ENCODE peak calls at places on chromosomes 4 and X, in nine cellular contexts. O is ovary, J is tibial nerve, U is endothelial cell, A is endodermal cell, K is mucosa of descending colon, X is esophagus squamous epithelium, S is SK-N-SH, L is adrenal gland. Z is an unnamed sample.

GRCh38 chrX:8657883-8658282 is 74.1 kb downstream of the ANOS1 start:
- DNase-seq in O (no peak), J (no peak), U (no peak), A (no peak), K (no peak), X (no peak), S (no peak), L (no peak), Z (no peak)

GRCh38 chr4:115562506-115562905 is 449.1 kb upstream of the NDST4 start:
- DNase-seq in O (no peak), J (no peak), U (no peak), A (peak), K (no peak), X (no peak), S (no peak), L (no peak), Z (no peak)

GRCh38 chr4:101187837-101188236 is 159.5 kb downstream of the PPP3CA start:
- DNase-seq in O (no peak), J (no peak), U (no peak), A (no peak), K (no peak), X (no peak), S (no peak), L (no peak), Z (no peak)

GRCh38 chr4:123340381-123340701 is 56.3 kb upstream of the SPRY1 start:
- DNase-seq in O (no peak), J (no peak), U (no peak), A (no peak), K (no peak), X (no peak), S (no peak), L (no peak), Z (no peak)

GRCh38 chr4:13054410-13054970 is 429.6 kb downstream of the RAB28 start:
- DNase-seq in O (no peak), J (no peak), U (no peak), A (no peak), K (no peak), X (no peak), S (no peak), L (no peak), Z (no peak)

GRCh38 chr4:1178300-1179088 is 6.1 kb upstream of the SPON2 start:
- DNase-seq in O (no peak), J (no peak), U (no peak), A (no peak), K (no peak), X (no peak), S (no peak), L (no peak), Z (no peak)

GRCh38 chr4:122836941-122837340 is 10.3 kb downstream of the FGF2 start:
- DNase-seq in O (no peak), J (no peak), U (no peak), A (no peak), K (no peak), X (no peak), S (no peak), L (no peak), Z (no peak)

GRCh38 chr4:133929540-133929939 is 272.0 kb downstream of the PABPC4L start:
- DNase-seq in O (no peak), J (no peak), U (no peak), A (no peak), K (no peak), X (no peak), S (no peak), L (no peak), Z (no peak)

GRCh38 chrX:120310861-120311631 is at the start of gene TMEM255A:
- DNase-seq in O (peak), J (no peak), U (no peak), A (peak), K (no peak), X (no peak), S (peak), L (no peak), Z (no peak)

GRCh38 chr4:173301518-173302201 is 32.5 kb downstream of the HMGB2 start:
- DNase-seq in O (no peak), J (no peak), U (no peak), A (no peak), K (peak), X (no peak), S (peak), L (no peak), Z (no peak)

GRCh38 chr4:87038837-87039715 is 104.3 kb downstream of the AFF1 start:
- DNase-seq in O (no peak), J (no peak), U (no peak), A (peak), K (no peak), X (no peak), S (peak), L (peak), Z (no peak)

GRCh38 chr4:144862221-144862620 is 216.3 kb downstream of the HHIP start:
- DNase-seq in O (no peak), J (no peak), U (no peak), A (no peak), K (no peak), X (no peak), S (no peak), L (no peak), Z (no peak)

GRCh38 chrX:35289952-35290351 is 347.4 kb downstream of the FAM47B start:
- DNase-seq in O (no peak), J (no peak), U (no peak), A (no peak), K (no peak), X (no peak), S (no peak), L (no peak), Z (no peak)

GRCh38 chr4:42302348-42302747 is 94.9 kb upstream of the SHISA3 start:
- DNase-seq in O (no peak), J (no peak), U (peak), A (peak), K (peak), X (no peak), S (peak), L (peak), Z (peak)

GRCh38 chr4:14749910-14750309 is 252.4 kb upstream of the CPEB2 start:
- DNase-seq in O (no peak), J (no peak), U (no peak), A (peak), K (peak), X (no peak), S (peak), L (no peak), Z (peak)
- TF ChIP-seq CTCF in O (no peak), J (no peak), U (no peak), A (peak), K (no peak), X (peak), S (peak), L (peak), Z (peak)

GRCh38 chr4:80360102-80360501 is 24.6 kb downstream of the CFAP299 start:
- DNase-seq in O (no peak), J (no peak), U (no peak), A (no peak), K (no peak), X (no peak), S (no peak), L (no peak), Z (no peak)

GRCh38 chr4:80360900-80361299 is 25.4 kb downstream of the CFAP299 start:
- DNase-seq in O (no peak), J (no peak), U (no peak), A (no peak), K (no peak), X (no peak), S (no peak), L (no peak), Z (no peak)

GRCh38 chr4:80365928-80366327 is 30.4 kb downstream of the CFAP299 start:
- DNase-seq in O (peak), J (no peak), U (peak), A (peak), K (peak), X (no peak), S (peak), L (no peak), Z (peak)

GRCh38 chr4:80362578-80363181 is 27.1 kb downstream of the CFAP299 start:
- DNase-seq in O (peak), J (no peak), U (peak), A (peak), K (peak), X (no peak), S (peak), L (no peak), Z (peak)

GRCh38 chr4:80361329-80361900 is 25.9 kb downstream of the CFAP299 start:
- DNase-seq in O (no peak), J (no peak), U (no peak), A (no peak), K (no peak), X (no peak), S (peak), L (no peak), Z (no peak)
- TF ChIP-seq CTCF in O (no peak), J (peak), U (peak), A (peak), K (no peak), X (peak), S (peak), L (peak), Z (peak)

GRCh38 chr4:38896940-38897339 is 29.3 kb downstream of the FAM114A1 start:
- DNase-seq in O (no peak), J (no peak), U (no peak), A (no peak), K (no peak), X (no peak), S (no peak), L (no peak), Z (no peak)

GRCh38 chr4:38891051-38891738 is 23.6 kb downstream of the FAM114A1 start:
- DNase-seq in O (no peak), J (no peak), U (no peak), A (no peak), K (no peak), X (no peak), S (no peak), L (no peak), Z (no peak)

GRCh38 chr4:38889143-38889542 is 21.5 kb downstream of the FAM114A1 start:
- DNase-seq in O (no peak), J (no peak), U (no peak), A (no peak), K (no peak), X (no peak), S (no peak), L (no peak), Z (no peak)

GRCh38 chr4:38898245-38898644 is 30.6 kb downstream of the FAM114A1 start:
- DNase-seq in O (no peak), J (no peak), U (no peak), A (no peak), K (no peak), X (no peak), S (no peak), L (no peak), Z (no peak)

GRCh38 chr4:38894340-38894982 is 26.9 kb downstream of the FAM114A1 start:
- DNase-seq in O (no peak), J (no peak), U (no peak), A (no peak), K (no peak), X (no peak), S (no peak), L (no peak), Z (no peak)
- TF ChIP-seq CTCF in O (no peak), J (no peak), U (no peak), A (no peak), K (no peak), X (no peak), S (no peak), L (no peak), Z (no peak)

GRCh38 chrX:149829751-149830191 is 48.0 kb downstream of the MAGEA9 start:
- DNase-seq in O (no peak), J (no peak), U (no peak), A (peak), K (no peak), X (no peak), S (no peak), L (no peak), Z (no peak)

GRCh38 chrX:149827254-149827653 is 45.5 kb downstream of the MAGEA9 start:
- DNase-seq in O (no peak), J (no peak), U (no peak), A (no peak), K (no peak), X (no peak), S (no peak), L (no peak), Z (no peak)

GRCh38 chrX:149830192-149830873 is 48.6 kb downstream of the MAGEA9 start:
- DNase-seq in O (peak), J (no peak), U (peak), A (peak), K (no peak), X (no peak), S (no peak), L (no peak), Z (no peak)

DNA sequence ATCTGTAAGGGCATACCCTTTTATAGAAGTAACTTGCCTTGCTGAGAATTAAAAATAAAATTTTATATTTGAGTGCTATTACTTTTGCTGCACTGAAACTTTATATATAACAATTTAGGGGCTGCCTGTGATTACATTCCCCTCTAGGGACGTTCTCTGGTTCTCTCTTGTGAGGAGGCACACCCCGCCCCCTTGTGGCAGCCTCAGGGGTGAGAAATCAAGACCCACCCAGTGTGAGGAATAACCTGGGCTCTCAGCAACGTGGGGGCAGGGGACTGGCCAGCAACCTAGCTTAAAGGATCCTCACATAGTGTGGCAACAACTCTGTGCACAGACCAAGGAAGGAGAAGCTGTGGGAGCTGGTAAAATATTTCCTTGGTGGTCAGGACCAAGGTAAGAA is 43.7 kb downstream of the MAGEA9 start:
- DNase-seq in O (no peak), J (no peak), U (peak), A (peak), K (peak), X (no peak), S (peak), L (no peak), Z (no peak)
- TF ChIP-seq CTCF in O (no peak), J (no peak), U (no peak), A (peak), K (no peak), X (no peak), S (peak), L (no peak), Z (no peak)

DNA sequence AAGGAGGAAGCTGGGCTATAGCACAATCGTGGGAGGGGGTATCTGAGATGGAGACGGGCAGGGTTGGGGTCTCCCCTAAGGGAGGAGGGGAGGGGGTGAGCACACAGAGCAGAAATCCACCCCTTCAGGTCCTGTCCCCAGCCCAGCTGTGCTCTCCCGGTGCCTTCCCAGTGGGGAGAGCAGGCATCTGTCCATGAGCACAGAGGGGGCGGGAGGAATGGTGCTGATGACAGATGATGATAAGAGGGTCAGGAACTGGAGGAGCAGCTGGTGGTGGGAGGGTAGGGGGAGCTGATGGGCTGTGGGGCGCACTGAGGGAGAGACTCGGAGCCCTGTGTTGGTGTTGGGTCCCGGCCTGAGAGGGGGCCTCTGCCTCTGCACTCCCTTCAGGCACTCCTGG is 8.6 kb downstream of the ATP2B3 start:
- DNase-seq in O (no peak), J (no peak), U (no peak), A (no peak), K (no peak), X (no peak), S (peak), L (no peak), Z (no peak)
- TF ChIP-seq CTCF in O (no peak), J (no peak), U (no peak), A (no peak), K (no peak), X (no peak), S (no peak), L (no peak), Z (no peak)

GRCh38 chr4:64617813-64618212 is 208.6 kb upstream of the TECRL start:
- DNase-seq in O (no peak), J (no peak), U (no peak), A (no peak), K (no peak), X (no peak), S (no peak), L (no peak), Z (no peak)
- TF ChIP-seq CTCF in O (no peak), J (no peak), U (no peak), A (peak), K (no peak), X (no peak), S (peak), L (no peak), Z (no peak)

DNA sequence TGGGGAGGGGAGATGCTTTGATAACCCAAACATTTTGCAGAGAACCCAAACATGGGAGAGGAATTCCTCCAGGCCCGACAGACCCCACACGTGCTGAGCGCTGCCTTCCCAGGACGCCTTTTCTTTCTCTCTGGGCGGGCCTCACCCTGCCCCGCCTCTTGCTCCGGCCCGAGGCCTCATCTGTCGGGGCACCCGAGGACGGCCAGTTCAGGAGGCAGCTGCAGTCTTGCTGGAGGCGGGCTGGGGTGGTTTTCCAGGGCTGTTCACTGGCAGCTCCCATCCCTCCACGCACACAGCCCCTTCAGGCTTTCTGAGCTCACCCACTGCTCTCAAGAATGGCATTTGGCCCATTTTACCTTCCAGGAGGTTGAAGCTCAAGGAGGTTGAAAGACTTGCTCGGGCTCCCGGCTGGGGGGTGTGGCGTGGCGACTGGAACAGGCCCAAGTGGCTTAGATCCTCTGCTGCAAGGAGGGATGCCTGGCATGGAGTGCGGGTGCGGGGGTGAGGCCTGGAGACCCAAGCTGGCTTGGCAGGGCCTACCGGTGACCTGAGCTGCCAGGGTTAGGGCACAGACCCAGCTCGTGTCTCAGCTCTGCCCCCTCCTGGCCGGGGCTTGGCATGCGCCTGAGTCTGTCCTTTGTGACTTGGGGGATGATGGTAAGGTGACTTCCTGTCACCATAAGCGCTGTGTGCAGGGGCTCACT is 99.2 kb downstream of the PSAPL1 start:
- DNase-seq in O (peak), J (peak), U (peak), A (peak), K (peak), X (no peak), S (peak), L (peak), Z (peak)
- TF ChIP-seq CTCF in O (peak), J (peak), U (peak), A (peak), K (peak), X (peak), S (peak), L (peak), Z (peak)

GRCh38 chr4:103938488-103938887 is 218.7 kb upstream of the TACR3 start:
- DNase-seq in O (no peak), J (no peak), U (no peak), A (no peak), K (no peak), X (no peak), S (no peak), L (no peak), Z (no peak)

GRCh38 chr4:103936653-103937145 is 216.9 kb upstream of the TACR3 start:
- DNase-seq in O (no peak), J (no peak), U (no peak), A (no peak), K (no peak), X (no peak), S (no peak), L (no peak), Z (no peak)

GRCh38 chr4:103928370-103928769 is 208.6 kb upstream of the TACR3 start:
- DNase-seq in O (no peak), J (no peak), U (no peak), A (no peak), K (no peak), X (no peak), S (no peak), L (no peak), Z (no peak)

GRCh38 chr4:103934178-103934789 is 214.5 kb upstream of the TACR3 start:
- DNase-seq in O (no peak), J (no peak), U (peak), A (no peak), K (peak), X (no peak), S (peak), L (no peak), Z (no peak)
- TF ChIP-seq CTCF in O (no peak), J (peak), U (peak), A (peak), K (peak), X (peak), S (peak), L (peak), Z (peak)

DNA sequence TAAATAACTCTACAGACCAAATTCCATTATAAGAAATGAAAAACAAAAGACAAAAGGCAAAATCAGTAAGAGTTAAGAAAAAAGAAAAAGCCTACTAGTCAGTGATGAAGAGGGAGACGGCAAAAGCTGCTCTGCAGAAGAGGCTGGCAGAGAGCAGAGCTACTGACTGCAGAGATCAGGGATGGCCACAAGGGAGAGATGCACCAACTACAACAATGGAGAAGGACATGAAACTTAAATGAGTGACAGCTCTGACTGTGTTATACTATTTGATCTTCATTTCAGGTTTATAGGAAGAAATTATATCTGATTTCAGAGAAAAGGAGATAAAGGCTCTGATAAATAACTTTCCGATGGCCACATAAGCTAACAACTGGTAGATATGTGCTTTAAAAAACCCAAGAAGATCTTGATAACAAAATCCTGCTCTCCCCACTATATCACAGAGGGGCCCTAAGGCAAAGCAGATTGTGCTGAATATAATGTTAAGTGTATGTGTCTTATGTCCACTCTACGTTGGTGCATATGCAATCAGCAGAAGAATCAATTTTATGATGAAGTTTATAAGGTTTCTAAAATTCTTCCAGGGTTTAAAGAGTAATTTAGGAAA is 58.4 kb upstream of the COX18 start:
- DNase-seq in O (no peak), J (no peak), U (no peak), A (peak), K (no peak), X (no peak), S (peak), L (peak), Z (no peak)
- TF ChIP-seq CTCF in O (no peak), J (no peak), U (no peak), A (peak), K (no peak), X (no peak), S (peak), L (peak), Z (peak)